ENCODE peak calls at places on chromosomes 5 and 9, in four cellular contexts. F, R, W and V are unnamed samples.

GRCh38 chr9:115691686-115692085 is 461.9 kb upstream of the PAPPA start:
- DNase-seq in F (no peak), W (no peak), R (no peak), V (no peak)

GRCh38 chr5:137410234-137411010 is 88.7 kb downstream of the SPOCK1 start:
- DNase-seq in F (no peak), W (no peak), R (no peak), V (no peak)

GRCh38 chr9:37449877-37450632 is 15.2 kb downstream of the ZBTB5 start:
- DNase-seq in W (no peak), F (no peak), R (no peak), V (no peak)

GRCh38 chr9:929719-930118 is 46.7 kb upstream of the DMRT3 start:
- DNase-seq in R (no peak), F (no peak), W (no peak), V (no peak)

GRCh38 chr9:89154651-89155336 is 23.8 kb downstream of the SHC3 start:
- DNase-seq in F (no peak), R (no peak), W (no peak), V (no peak)

GRCh38 chr5:168332042-168332441 is 40.6 kb downstream of the WWC1 start:
- DNase-seq in F (no peak), R (no peak), W (no peak), V (no peak)

GRCh38 chr9:113148996-113149960 is 1.5 kb upstream of the SLC31A2 start:
- DNase-seq in F (no peak), R (no peak), W (no peak), V (no peak)

GRCh38 chr9:84694248-84694647 is 24.7 kb downstream of the NTRK2 start:
- DNase-seq in W (no peak), F (no peak), R (no peak), V (no peak)

GRCh38 chr9:33467526-33467925 is 6.2 kb downstream of the NOL6 start:
- DNase-seq in W (peak; percentile 5), F (no peak), R (no peak), V (no peak)

GRCh38 chr9:124000161-124000783 is 11.3 kb upstream of the LHX2 start:
- DNase-seq in W (no peak), R (no peak), F (no peak), V (no peak)

GRCh38 chr5:129377504-129377903 is 82.6 kb upstream of the ADAMTS19 start:
- DNase-seq in W (peak; percentile 54), F (no peak), R (no peak), V (no peak)

GRCh38 chr5:150945501-150945900 is 40.7 kb upstream of the ZNF300 start:
- DNase-seq in R (no peak), W (no peak), F (no peak), V (no peak)

GRCh38 chr9:36141761-36142160 is 5.2 kb downstream of the GLIPR2 start:
- DNase-seq in W (no peak), R (no peak), F (no peak), V (no peak)

GRCh38 chr9:92180669-92181181 is 65.5 kb upstream of the SPTLC1 start:
- DNase-seq in R (no peak), W (no peak), F (no peak), V (no peak)

GRCh38 chr9:121599186-121599871 is 52.1 kb upstream of the DAB2IP start:
- DNase-seq in W (peak; percentile 65), R (peak; percentile 82), F (no peak), V (peak; percentile 90)

GRCh38 chr5:57692582-57693487 is 210.2 kb upstream of the ACTBL2 start:
- DNase-seq in W (peak; percentile 14), F (peak; percentile 58), R (peak; percentile 58), V (peak; percentile 87)

GRCh38 chr5:80043187-80043586 is 8.0 kb downstream of the THBS4 start:
- DNase-seq in F (no peak), R (no peak), W (no peak), V (no peak)

GRCh38 chr9:34139477-34140146 is 13.1 kb upstream of the DCAF12 start:
- DNase-seq in F (peak; percentile 28), R (peak; percentile 74), W (peak; percentile 16), V (no peak)

GRCh38 chr5:169650701-169651331 is 13.7 kb downstream of the DOCK2 start:
- DNase-seq in W (no peak), R (no peak), F (no peak), V (no peak)

GRCh38 chr9:14185016-14185415 is 128.9 kb downstream of the NFIB start:
- DNase-seq in F (no peak), W (no peak), R (no peak), V (no peak)

GRCh38 chr9:128167209-128167608 is 7.1 kb downstream of the BBLN start:
- DNase-seq in R (no peak), W (no peak), F (no peak), V (no peak)

GRCh38 chr5:55037816-55038379 is 13.8 kb downstream of the GZMK start:
- DNase-seq in R (no peak), F (no peak), W (no peak), V (no peak)

GRCh38 chr5:144567416-144567770 is 396.7 kb downstream of the KCTD16 start:
- DNase-seq in W (no peak), R (no peak), F (no peak), V (no peak)

GRCh38 chr5:111224561-111224989 is 391 bp downstream of the CAMK4 start:
- DNase-seq in W (no peak), R (no peak), F (no peak), V (no peak)

GRCh38 chr9:86768020-86768419 is 179.3 kb downstream of the GAS1 start:
- DNase-seq in F (no peak), W (no peak), R (no peak), V (no peak)

GRCh38 chr5:178839319-178839704 is 20.4 kb upstream of the ZNF354B start:
- DNase-seq in F (peak; percentile 38), W (peak; percentile 46), R (peak; percentile 58), V (no peak)

GRCh38 chr9:86741311-86742215 is 205.7 kb downstream of the GAS1 start:
- DNase-seq in R (no peak), F (no peak), W (no peak), V (no peak)

GRCh38 chr5:95835682-95836405 is 13.3 kb upstream of the GLRX start:
- DNase-seq in W (no peak), R (no peak), F (no peak), V (peak; percentile 55)

GRCh38 chr5:155943516-155944407 is 383.2 kb upstream of the SGCD start:
- DNase-seq in R (peak; percentile 28), F (peak; percentile 28), W (peak; percentile 50), V (peak; percentile 25)

GRCh38 chr5:96881511-96882115 is 5.3 kb downstream of the ERAP2 start:
- DNase-seq in F (no peak), R (no peak), W (no peak), V (no peak)

GRCh38 chr9:91090132-91090410 is 271.6 kb downstream of the AUH start:
- DNase-seq in W (no peak), R (no peak), F (no peak), V (no peak)

GRCh38 chr5:141914154-141914743 is 9.4 kb upstream of the DELE1 start:
- DNase-seq in W (peak; percentile 71), R (peak; percentile 53), F (no peak), V (peak; percentile 11)

DNA sequence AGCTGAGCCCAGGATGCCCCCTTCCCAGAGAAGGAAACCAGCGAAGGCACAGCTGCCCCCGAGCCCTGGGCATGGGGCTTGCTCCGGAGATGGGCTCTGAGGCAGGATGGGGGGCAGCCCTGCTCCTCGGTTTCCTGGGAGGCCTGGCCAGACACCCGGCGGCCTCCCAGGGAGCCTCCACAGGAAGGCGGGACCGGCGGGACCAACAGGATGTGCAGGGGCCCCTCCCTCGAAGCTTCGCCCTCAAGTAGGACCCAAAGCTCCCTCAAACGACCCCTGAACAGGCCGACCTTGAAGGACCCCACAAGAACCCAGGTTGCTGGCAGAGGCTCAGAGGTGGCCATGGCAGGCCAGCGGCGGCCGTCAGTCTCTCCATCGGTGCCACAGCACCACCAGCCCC is 11.7 kb downstream of the EXD3 start:
- DNase-seq in R (no peak), F (no peak), W (no peak), V (no peak)
- TF ChIP-seq POLR2A in R (no peak), F (no peak), W (no peak), V (no peak)

GRCh38 chr5:171750316-171750788 is 35.3 kb upstream of the SMIM23 start:
- DNase-seq in F (peak; percentile 42), R (peak; percentile 37), W (peak; percentile 12), V (no peak)
- TF ChIP-seq CTCF in F (no peak), R (peak; percentile 32), W (no peak), V (no peak)

GRCh38 chr5:124725622-124726258 is 20.7 kb downstream of the ZNF608 start:
- DNase-seq in W (no peak), R (no peak), F (no peak), V (no peak)
- H3K4me1 ChIP-seq in W (peaks cover 8% of the 10 kb centered on the region), R (no peaks in the 10 kb centered on the region), F (no peaks in the 10 kb centered on the region), V (peaks cover 25% of the 10 kb centered on the region)

GRCh38 chr5:103562084-103562452 is 521 bp downstream of the NUDT12 start:
- DNase-seq in R (no peak), W (peak; percentile 25), F (peak; percentile 13), V (no peak)

GRCh38 chr5:103565711-103566110 is 3.1 kb upstream of the NUDT12 start:
- DNase-seq in W (no peak), F (no peak), R (no peak), V (no peak)

GRCh38 chr5:103560826-103561225 is 1.8 kb downstream of the NUDT12 start:
- DNase-seq in F (no peak), W (no peak), R (no peak), V (no peak)

GRCh38 chr5:103561670-103562069 is 919 bp downstream of the NUDT12 start:
- DNase-seq in W (no peak), F (no peak), R (no peak), V (no peak)

GRCh38 chr5:103562453-103563157 is at the start of gene NUDT12:
- DNase-seq in F (peak; percentile 48), W (peak; percentile 59), R (peak; percentile 74), V (peak; percentile 46)
- TF ChIP-seq POLR2A in F (peak; percentile 48), W (peak; percentile 52), R (peak; percentile 38), V (peak; percentile 47)

DNA sequence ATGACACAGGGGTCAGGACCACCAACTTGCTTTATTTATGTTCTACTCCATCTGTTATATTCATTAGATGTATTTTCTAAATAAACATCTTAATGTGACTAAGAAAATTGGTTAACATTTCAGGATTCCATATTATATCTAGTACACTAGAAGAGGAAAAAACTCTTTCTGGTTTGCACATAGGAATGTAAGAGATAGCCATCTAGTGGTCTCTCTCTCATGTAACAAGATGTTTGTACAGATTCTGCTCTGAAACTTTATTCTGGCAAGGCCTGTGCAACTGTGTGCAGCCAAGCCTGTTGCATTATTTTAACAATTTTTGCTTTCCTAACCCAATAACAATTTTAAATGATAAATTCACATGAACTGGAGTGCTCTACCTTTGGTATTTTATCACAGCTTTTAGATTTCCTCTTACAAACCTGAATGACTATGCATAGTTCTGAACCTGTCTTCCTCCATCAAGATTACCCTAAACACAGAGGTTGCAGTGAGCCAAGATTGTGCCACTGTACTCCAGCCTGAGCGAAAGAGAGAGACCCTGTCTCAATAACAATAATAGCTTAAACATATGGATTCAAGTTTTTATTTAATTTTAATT is 148.1 kb downstream of the GIN1 start:
- DNase-seq in F (no peak), W (no peak), R (no peak), V (no peak)
- TF ChIP-seq CTCF in F (peak; percentile 36), W (peak; percentile 37), R (peak; percentile 58), V (peak; percentile 54)

GRCh38 chr9:133114886-133115603 is 6.0 kb downstream of the RALGDS start:
- DNase-seq in F (no peak), W (no peak), R (no peak), V (peak; percentile 78)

GRCh38 chr9:133116346-133117231 is 4.5 kb downstream of the RALGDS start:
- DNase-seq in F (no peak), W (no peak), R (no peak), V (peak; percentile 85)

GRCh38 chr9:133117271-133118178 is 3.5 kb downstream of the RALGDS start:
- DNase-seq in R (peak; percentile 66), W (no peak), F (no peak), V (peak; percentile 73)

GRCh38 chr9:133114451-133114885 is 6.6 kb downstream of the RALGDS start:
- DNase-seq in R (peak; percentile 65), F (no peak), W (no peak), V (peak; percentile 94)

GRCh38 chr9:133115604-133116345 is 5.3 kb downstream of the RALGDS start:
- DNase-seq in W (no peak), R (no peak), F (no peak), V (peak; percentile 2)
- H3K4me1 ChIP-seq in W (peaks cover 69% of the 10 kb centered on the region), R (peaks cover 91% of the 10 kb centered on the region), F (peaks cover 84% of the 10 kb centered on the region), V (peaks cover 85% of the 10 kb centered on the region)